ENCODE peak calls at places on chromosome 12, in seven cellular contexts. E, M, L, K, G, R and O are unnamed samples. For H3K9me3, the result is how much of the 10 kb centered on the place peaks cover.

GRCh38 chr12:90085491-90086274 is 377.0 kb upstream of the ATP2B1 start:
- DNase-seq in E (no peak), M (no peak), R (no peak), G (no peak), L (no peak), K (no peak), O (no peak)

GRCh38 chr12:121132601-121133481 is at the start of gene P2RX7:
- DNase-seq in K (no peak), E (peak), R (peak), M (peak), G (peak), L (peak), O (peak)

GRCh38 chr12:53968214-53969127 is 4.5 kb upstream of the HOXC11 start:
- DNase-seq in K (no peak), R (no peak), G (peak), L (no peak), M (no peak), E (no peak), O (no peak)

GRCh38 chr12:62078020-62078419 is 182.2 kb upstream of the USP15 start:
- DNase-seq in L (no peak), R (no peak), G (no peak), K (no peak), M (no peak), E (no peak), O (no peak)

GRCh38 chr12:121172145-121172544 is 37.8 kb upstream of the P2RX4 start:
- DNase-seq in G (no peak), K (no peak), M (no peak), L (no peak), R (no peak), E (no peak), O (no peak)

GRCh38 chr12:2643736-2644135 is 151.0 kb upstream of the FKBP4 start:
- DNase-seq in R (no peak), M (no peak), L (no peak), E (no peak), K (no peak), G (peak), O (no peak)

GRCh38 chr12:117685115-117685926 is 283.5 kb downstream of the KSR2 start:
- DNase-seq in L (no peak), R (peak), G (peak), E (no peak), M (peak), K (peak), O (no peak)

GRCh38 chr12:701896-702539 is 38.8 kb upstream of the NINJ2 start:
- DNase-seq in M (no peak), K (no peak), R (no peak), L (no peak), E (no peak), G (no peak), O (no peak)

GRCh38 chr12:72546106-72546505 is 273.9 kb downstream of the TRHDE start:
- DNase-seq in E (no peak), K (no peak), M (no peak), R (no peak), L (no peak), G (no peak), O (no peak)

GRCh38 chr12:93793983-93794382 is 116.8 kb downstream of the CRADD start:
- DNase-seq in R (no peak), E (no peak), K (no peak), L (no peak), G (no peak), M (no peak), O (no peak)

GRCh38 chr12:117105902-117106301 is 6.7 kb upstream of the TESC start:
- DNase-seq in G (no peak), K (no peak), L (peak), E (no peak), M (no peak), R (no peak), O (peak)

GRCh38 chr12:5388581-5389535 is 43.0 kb upstream of the NTF3 start:
- DNase-seq in L (no peak), G (no peak), M (no peak), R (no peak), E (no peak), K (no peak), O (no peak)

GRCh38 chr12:64670856-64671639 is 60.8 kb downstream of the RASSF3 start:
- DNase-seq in K (no peak), R (no peak), E (no peak), L (no peak), G (no peak), M (peak), O (no peak)

GRCh38 chr12:100988278-100988625 is 193.7 kb downstream of the ANO4 start:
- DNase-seq in L (no peak), M (no peak), E (no peak), G (no peak), K (no peak), R (no peak), O (no peak)

GRCh38 chr12:113573148-113573547 is 101.5 kb upstream of the LHX5 start:
- DNase-seq in R (no peak), M (no peak), K (no peak), E (no peak), G (no peak), L (no peak), O (no peak)

GRCh38 chr12:42742691-42743090 is 153.1 kb upstream of the PRICKLE1 start:
- DNase-seq in K (no peak), R (no peak), E (no peak), L (no peak), M (peak), G (no peak), O (no peak)

GRCh38 chr12:19489168-19489567 is 49.9 kb downstream of the AEBP2 start:
- DNase-seq in G (no peak), K (no peak), M (no peak), L (no peak), E (no peak), R (no peak), O (no peak)

GRCh38 chr12:71607494-71608330 is 55.9 kb downstream of the ZFC3H1 start:
- DNase-seq in E (no peak), R (no peak), M (no peak), G (no peak), L (no peak), K (no peak), O (no peak)

GRCh38 chr12:109951751-109952150 is 44.4 kb downstream of the GIT2 start:
- DNase-seq in M (no peak), K (no peak), G (no peak), L (no peak), E (no peak), R (no peak), O (no peak)
- H3K9me3 ChIP-seq in M (under half), K (under half), G (under half), L (under half), E (under half), R (under half), O (under half)

GRCh38 chr12:52901715-52902541 is 2.9 kb downstream of the KRT8 start:
- DNase-seq in R (no peak), M (no peak), E (no peak), G (no peak), K (no peak), L (no peak), O (no peak)
- H3K4me3 ChIP-seq in R (no peak), M (peak), E (no peak), G (no peak), K (no peak), L (no peak), O (no peak)

DNA sequence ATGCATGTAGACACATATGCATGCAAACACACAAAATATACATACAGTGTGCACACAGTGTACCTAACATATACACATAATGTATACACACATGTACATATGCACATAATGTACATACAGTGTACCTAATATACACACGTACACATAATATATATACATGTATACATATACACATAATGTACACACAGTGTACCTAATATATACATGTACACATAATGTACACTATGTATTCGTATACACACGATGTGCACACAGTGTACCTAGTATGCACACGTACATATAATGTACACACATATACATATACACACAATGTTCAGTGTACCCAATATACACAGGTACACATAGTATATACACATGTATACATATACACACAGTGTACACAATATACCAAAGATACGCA is 70.0 kb downstream of the DNAH10 start:
- DNase-seq in G (no peak), M (no peak), L (no peak), K (no peak), R (no peak), E (no peak), O (no peak)
- H3K9me3 ChIP-seq in G (under half), M (under half), L (under half), K (under half), R (under half), E (under half), O (under half)

GRCh38 chr12:6763380-6763779 is 2.8 kb upstream of the PTMS start:
- DNase-seq in E (no peak), K (no peak), L (no peak), M (no peak), R (no peak), G (no peak), O (no peak)
- H3K4me3 ChIP-seq in E (no peak), K (no peak), L (no peak), M (peak), R (no peak), G (no peak), O (no peak)

GRCh38 chr12:132921685-132922084 is 34.3 kb upstream of the CHFR start:
- DNase-seq in G (no peak), K (no peak), E (no peak), M (no peak), R (no peak), L (no peak), O (no peak)
- H3K9me3 ChIP-seq in G (under half), K (under half), E (under half), M (half or more), R (half or more), L (half or more), O (under half)

GRCh38 chr12:34275129-34275528 is 252.8 kb downstream of the ALG10 start:
- DNase-seq in M (no peak), G (no peak), E (no peak), L (no peak), R (no peak), K (no peak), O (no peak)
- H3K4me3 ChIP-seq in M (no peak), G (no peak), E (no peak), L (no peak), R (no peak), K (no peak), O (no peak)

GRCh38 chr12:34333337-34333736 is 311.0 kb downstream of the ALG10 start:
- DNase-seq in K (no peak), G (no peak), M (no peak), L (no peak), E (no peak), R (no peak), O (no peak)
- H3K9me3 ChIP-seq in K (under half), G (under half), M (under half), L (under half), E (under half), R (under half), O (under half)